ENCODE peak calls at places on chromosomes 3 and 15, in ten cellular contexts. B is NCI-H187; H is ELF-1; S is stimulated activated naive CD8-positive, alpha-beta T cell treated with anti-CD3 and anti-CD28 coated beads, Interleukin-15, Interleukin-2, amounts not matched to agents 100 U/mL and 50 U/mL, for 24 hours; U is activated CD4-positive, CD25-positive, alpha-beta regulatory T cell; O is GM04504; P is endodermal cell; W is NCI-H2227 treated with DMSO at 0.1 percent for 48 hours; X is heart right ventricle; M is AG09319. K is an unnamed sample.

GRCh38 chr15:85622432-85622831 is 172.3 kb downstream of the KLHL25 start:
- DNase-seq in B (no peak), H (no peak), S (no peak), U (no peak), O (no peak), P (no peak), W (no peak), X (no peak), M (no peak), K (no peak)

GRCh38 chr3:117887031-117887430 is 1147.6 kb downstream of the IGSF11 start:
- DNase-seq in B (no peak), H (no peak), S (no peak), U (no peak), O (no peak), P (no peak), W (no peak), X (no peak), M (no peak), K (no peak)

GRCh38 chr3:187798531-187799520 is 53.6 kb upstream of the BCL6 start:
- DNase-seq in B (peak; percentile 75), H (no peak), S (no peak), U (peak; percentile 2), O (no peak), P (no peak), W (no peak), X (no peak), M (no peak), K (no peak)

GRCh38 chr3:126540342-126540849 is 16.4 kb downstream of the CHST13 start:
- DNase-seq in B (no peak), H (no peak), S (no peak), U (no peak), O (peak; percentile 87), P (peak; percentile 36), W (no peak), X (no peak), M (peak; percentile 57), K (peak; percentile 84)

GRCh38 chr15:92520914-92521623 is 127.4 kb downstream of the ST8SIA2 start:
- DNase-seq in B (no peak), H (no peak), S (no peak), U (no peak), O (no peak), P (no peak), W (no peak), X (no peak), M (no peak), K (no peak)

GRCh38 chr3:48410205-48411040 is 19.5 kb downstream of the PLXNB1 start:
- DNase-seq in B (no peak), H (no peak), S (no peak), U (no peak), O (no peak), P (peak; percentile 24), W (no peak), X (no peak), M (no peak), K (no peak)

GRCh38 chr3:30980993-30981392 is 86.5 kb upstream of the GADL1 start:
- DNase-seq in B (no peak), H (no peak), S (no peak), U (no peak), O (no peak), P (no peak), W (no peak), X (no peak), M (no peak), K (no peak)

GRCh38 chr3:127158614-127159221 is 34.2 kb upstream of the PRR23E start:
- DNase-seq in B (no peak), H (peak; percentile 82), S (no peak), U (no peak), O (no peak), P (peak; percentile 92), W (no peak), X (no peak), M (no peak), K (peak; percentile 94)

K was measured in myocyte.